ENCODE peak calls at places on chromosomes 5 and 9, in five cellular contexts. I is K562, H is H1, S is HCT116, C is GM12878. T is an unnamed sample.

GRCh38 chr5:5523066-5523505 is 100.6 kb downstream of the ICE1 start:
- DNase-seq in I (no peak), H (no peak), S (peak), C (peak), T (peak)

GRCh38 chr5:165397521-165397920 is 1892.1 kb downstream of the MAT2B start:
- DNase-seq in I (no peak), H (no peak), S (no peak), C (no peak), T (no peak)

GRCh38 chr5:79020861-79021561 is 35.9 kb upstream of the ARSB start:
- DNase-seq in I (peak), H (peak), S (peak), C (no peak), T (peak)

GRCh38 chr9:109730228-109730627 is 49.8 kb upstream of the PALM2AKAP2 start:
- DNase-seq in I (no peak), H (no peak), S (no peak), C (no peak), T (no peak)

GRCh38 chr5:32805966-32806626 is 95.0 kb downstream of the NPR3 start:
- DNase-seq in I (no peak), H (no peak), S (no peak), C (no peak), T (no peak)

GRCh38 chr5:101932599-101932998 is 363.5 kb downstream of the SLCO4C1 start:
- DNase-seq in I (no peak), H (no peak), S (no peak), C (no peak), T (peak)

GRCh38 chr5:149108651-149109280 is 32.5 kb upstream of the ABLIM3 start:
- DNase-seq in I (no peak), H (no peak), S (no peak), C (no peak), T (no peak)

GRCh38 chr5:159582756-159583523 is 252.7 kb upstream of the IL12B start:
- DNase-seq in I (no peak), H (no peak), S (peak), C (no peak), T (no peak)

GRCh38 chr5:65734921-65735320 is 12.9 kb downstream of the NLN start:
- DNase-seq in I (no peak), H (no peak), S (no peak), C (no peak), T (no peak)

GRCh38 chr5:96699186-96699820 is 37.1 kb downstream of the CAST start:
- DNase-seq in I (peak), H (no peak), S (no peak), C (no peak), T (no peak)

GRCh38 chr5:96702503-96703383 is 40.6 kb downstream of the CAST start:
- DNase-seq in I (peak), H (no peak), S (peak), C (no peak), T (peak)

GRCh38 chr5:96706433-96707111 is 44.4 kb downstream of the CAST start:
- DNase-seq in I (no peak), H (no peak), S (no peak), C (no peak), T (no peak)

GRCh38 chr5:96703985-96704384 is 41.8 kb downstream of the CAST start:
- DNase-seq in I (no peak), H (no peak), S (no peak), C (no peak), T (no peak)

GRCh38 chr5:96703384-96703910 is 41.3 kb downstream of the CAST start:
- DNase-seq in I (no peak), H (no peak), S (no peak), C (no peak), T (peak)
- TF ChIP-seq SRF in I (no peak), H (no peak), S (no peak), C (no peak), T (no peak)

DNA sequence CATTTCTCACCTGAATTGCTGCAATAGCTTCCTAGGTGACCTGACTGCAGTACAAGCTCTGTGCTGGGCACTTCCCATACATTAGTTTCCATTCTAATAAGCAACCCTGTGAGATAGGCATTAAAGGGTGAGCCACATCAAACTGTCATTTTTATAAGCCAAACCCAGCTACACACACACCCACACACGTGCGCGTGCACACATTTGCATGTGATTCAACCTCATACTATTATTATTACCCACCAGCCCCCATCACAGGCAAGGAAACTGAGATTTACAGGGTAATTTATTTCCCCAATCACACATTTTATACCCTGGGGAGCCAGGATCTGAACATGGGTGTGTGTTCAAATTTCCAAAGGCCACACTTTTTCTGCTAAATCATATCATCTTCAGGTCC is 93.6 kb downstream of the TTLL11 start:
- DNase-seq in I (no peak), H (no peak), S (no peak), C (no peak), T (no peak)
- TF ChIP-seq SRF in I (no peak), H (no peak), S (no peak), C (no peak), T (no peak)

GRCh38 chr5:133483406-133484090 is 128.8 kb downstream of the FSTL4 start:
- DNase-seq in I (no peak), H (no peak), S (no peak), C (no peak), T (no peak)
- TF ChIP-seq SRF in I (no peak), H (no peak), S (no peak), C (no peak), T (no peak)

GRCh38 chr5:181207960-181208253 is 2.9 kb upstream of the TRIM7 start:
- DNase-seq in I (no peak), H (no peak), S (no peak), C (no peak), T (no peak)
- TF ChIP-seq SRF in I (no peak), H (no peak), S (no peak), C (no peak), T (no peak)

T was measured in HepG2.